ENCODE peak calls at places on chromosomes 3 and 15, in eight cellular contexts. G is spleen, Y is OCI-LY7, B is dorsolateral prefrontal cortex, D is heart right ventricle, Z is heart left ventricle, E is PC-3, U is ovary. W is an unnamed sample.

GRCh38 chr3:42906085-42906904 is at the start of gene ZNF662:
- DNase-seq in G (peak; percentile 77), Y (no peak), B (peak; percentile 60), D (peak; percentile 64), Z (peak; percentile 79), E (no peak), U (peak; percentile 71), W (no peak)

GRCh38 chr15:32671339-32672325 is 30.1 kb downstream of the SCG5 start:
- DNase-seq in G (no peak), Y (no peak), B (no peak), D (no peak), Z (no peak), E (no peak), U (no peak), W (peak; percentile 47)

GRCh38 chr3:126389112-126389791 is 5.5 kb upstream of the CFAP100 start:
- DNase-seq in G (peak; percentile 93), Y (peak; percentile 81), B (peak; percentile 92), D (peak; percentile 90), Z (peak; percentile 93), E (peak; percentile 85), U (peak; percentile 96), W (peak; percentile 60)

GRCh38 chr3:71926242-71926560 is 141.3 kb upstream of the PROK2 start:
- DNase-seq in G (no peak), Y (peak; percentile 59), B (no peak), D (no peak), Z (no peak), E (peak; percentile 74), U (no peak), W (no peak)

GRCh38 chr3:171108066-171108465 is 81.5 kb upstream of the SLC2A2 start:
- DNase-seq in G (no peak), Y (no peak), B (no peak), D (no peak), Z (no peak), E (peak; percentile 94), U (no peak), W (no peak)

GRCh38 chr15:64874131-64874530 is 32.4 kb downstream of the PLEKHO2 start:
- DNase-seq in G (no peak), Y (no peak), B (no peak), D (no peak), Z (no peak), E (no peak), U (no peak), W (no peak)

GRCh38 chr3:126459111-126459762 is 16.5 kb downstream of the ZXDC start:
- DNase-seq in G (peak; percentile 34), Y (no peak), B (no peak), D (no peak), Z (no peak), E (no peak), U (no peak), W (no peak)

GRCh38 chr15:69074011-69074842 is 59.7 kb downstream of the NOX5 start:
- DNase-seq in G (no peak), Y (no peak), B (peak; percentile 38), D (peak; percentile 69), Z (peak; percentile 79), E (peak; percentile 72), U (no peak), W (peak; percentile 39)

GRCh38 chr15:76147906-76148553 is 88.2 kb downstream of the TMEM266 start:
- DNase-seq in G (peak; percentile 88), Y (peak; percentile 65), B (no peak), D (peak; percentile 63), Z (no peak), E (peak; percentile 79), U (peak; percentile 61), W (no peak)

GRCh38 chr3:8932507-8932906 is 30.8 kb downstream of the RAD18 start:
- DNase-seq in G (no peak), Y (no peak), B (no peak), D (no peak), Z (no peak), E (no peak), U (no peak), W (no peak)

GRCh38 chr15:44435893-44436667 is 8.7 kb downstream of the CTDSPL2 start:
- DNase-seq in G (no peak), Y (no peak), B (no peak), D (no peak), Z (no peak), E (peak; percentile 62), U (no peak), W (no peak)

GRCh38 chr15:77944002-77944867 is 133.3 kb downstream of the TBC1D2B start:
- DNase-seq in G (peak; percentile 90), Y (peak; percentile 56), B (peak; percentile 77), D (peak; percentile 86), Z (peak; percentile 91), E (peak; percentile 32), U (peak; percentile 83), W (peak; percentile 78)

GRCh38 chr15:71334874-71335273 is 219.6 kb downstream of the THSD4 start:
- DNase-seq in G (no peak), Y (no peak), B (no peak), D (no peak), Z (no peak), E (no peak), U (no peak), W (no peak)

GRCh38 chr15:71337197-71337845 is 222.1 kb downstream of the THSD4 start:
- DNase-seq in G (no peak), Y (no peak), B (no peak), D (no peak), Z (no peak), E (peak; percentile 94), U (no peak), W (no peak)

GRCh38 chr15:71338251-71338650 is 223.0 kb downstream of the THSD4 start:
- DNase-seq in G (no peak), Y (no peak), B (no peak), D (no peak), Z (no peak), E (no peak), U (no peak), W (no peak)

GRCh38 chr15:71335591-71335990 is 220.3 kb downstream of the THSD4 start:
- DNase-seq in G (no peak), Y (no peak), B (no peak), D (no peak), Z (no peak), E (no peak), U (no peak), W (no peak)

GRCh38 chr15:71336671-71337070 is 221.4 kb downstream of the THSD4 start:
- DNase-seq in G (no peak), Y (no peak), B (no peak), D (no peak), Z (no peak), E (peak; percentile 49), U (no peak), W (no peak)
- H3K27ac ChIP-seq in G (no peak overlapping the region), Y (no peak overlapping the region), B (no peak overlapping the region), D (no peak overlapping the region), Z (peak overlapping the region; percentile 91), E (peak overlapping the region; percentile 91), U (no peak overlapping the region), W (no peak overlapping the region)

GRCh38 chr3:117105650-117106049 is 396.1 kb downstream of the TUSC7 start:
- DNase-seq in G (no peak), Y (no peak), B (no peak), D (no peak), Z (no peak), E (no peak), U (no peak), W (peak; percentile 53)
- H3K4me3 ChIP-seq in G (no peak overlapping the region), Y (no peak overlapping the region), B (no peak overlapping the region), D (no peak overlapping the region), Z (no peak overlapping the region), E (no peak overlapping the region), U (no peak overlapping the region), W (no peak overlapping the region)

DNA sequence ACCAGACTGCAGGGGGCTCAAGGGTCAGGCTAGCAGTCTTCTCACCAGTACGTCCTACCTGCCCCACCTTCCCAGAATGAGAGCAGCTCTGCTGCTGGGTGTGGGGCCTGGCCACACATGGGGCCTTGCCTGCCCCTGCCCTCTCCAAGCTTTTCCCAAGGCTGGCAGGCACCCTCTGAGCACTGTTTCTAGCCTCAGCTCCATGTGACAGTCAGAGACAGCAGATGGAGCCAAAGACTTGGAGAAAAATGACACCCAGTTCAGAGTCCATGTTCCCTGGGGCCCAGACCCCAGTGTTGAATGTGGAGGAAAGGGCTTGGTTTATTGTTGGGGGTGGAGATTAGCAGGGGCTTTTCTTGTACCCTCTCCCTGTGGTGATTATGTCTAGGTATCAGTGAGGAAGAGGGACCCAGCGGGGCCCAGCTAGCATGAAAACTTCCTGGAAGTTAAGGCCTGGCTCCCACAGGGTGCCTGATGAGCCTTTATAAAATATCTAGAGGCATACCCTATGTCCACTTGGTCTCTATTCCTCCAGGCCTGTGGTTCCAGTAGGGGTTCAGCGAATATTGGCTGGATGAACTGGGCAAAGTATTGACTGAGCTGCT is 153.8 kb downstream of the EEFSEC start:
- DNase-seq in G (no peak), Y (no peak), B (no peak), D (no peak), Z (no peak), E (peak; percentile 7), U (no peak), W (no peak)
- TF ChIP-seq CTCF in G (no peak), Y (no peak), B (no peak), D (peak; percentile 18), Z (peak; percentile 20), E (peak; percentile 37), U (no peak), W (peak; percentile 8)

GRCh38 chr15:99983894-99984293 is 250.7 kb upstream of the LYSMD4 start:
- DNase-seq in G (no peak), Y (no peak), B (no peak), D (no peak), Z (no peak), E (no peak), U (no peak), W (no peak)
- H3K27ac ChIP-seq in G (no peak overlapping the region), Y (no peak overlapping the region), B (no peak overlapping the region), D (peak overlapping the region; percentile 39), Z (no peak overlapping the region), E (no peak overlapping the region), U (no peak overlapping the region), W (no peak overlapping the region)

DNA sequence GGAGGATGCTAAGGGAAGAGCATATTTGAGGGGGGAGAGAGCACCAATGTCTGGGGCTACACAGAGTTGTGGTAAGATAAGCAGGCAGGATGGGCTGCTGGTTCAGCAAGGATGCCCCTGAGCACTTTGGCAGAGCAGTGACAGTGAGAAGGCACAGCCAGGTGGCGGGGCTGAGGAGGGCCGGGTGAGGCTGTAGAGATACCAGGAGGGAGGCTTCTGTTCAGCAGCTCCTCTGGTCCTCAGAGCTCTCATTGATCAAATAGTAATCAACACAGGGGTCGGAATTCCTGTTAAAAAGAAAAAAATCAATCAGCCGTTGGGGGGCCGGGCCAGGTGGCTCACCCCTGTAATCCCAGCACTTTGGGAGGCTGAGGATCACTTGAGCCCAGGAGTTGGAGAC is 11.5 kb upstream of the XIRP1 start:
- DNase-seq in G (no peak), Y (no peak), B (no peak), D (no peak), Z (no peak), E (no peak), U (no peak), W (no peak)
- H3K4me3 ChIP-seq in G (no peak overlapping the region), Y (no peak overlapping the region), B (no peak overlapping the region), D (no peak overlapping the region), Z (no peak overlapping the region), E (no peak overlapping the region), U (no peak overlapping the region), W (no peak overlapping the region)

DNA sequence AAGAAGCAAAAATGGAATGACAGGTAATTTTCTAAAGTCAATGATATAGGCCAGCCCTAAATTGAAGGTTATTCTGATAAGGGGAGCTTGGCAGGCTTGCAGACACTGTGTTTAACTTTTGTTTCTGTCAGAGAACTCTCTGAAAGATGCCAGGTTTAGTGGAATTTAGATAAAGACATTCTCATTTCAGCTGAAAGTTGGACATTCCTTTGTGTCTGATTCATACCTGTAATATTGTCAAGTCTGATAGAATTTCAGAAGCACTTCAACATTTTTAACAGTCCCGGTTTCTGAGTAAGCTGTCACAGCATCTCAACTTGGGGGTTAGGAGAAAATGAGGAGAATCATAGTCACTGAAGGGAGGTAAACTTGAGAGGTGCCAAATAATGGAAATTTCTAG is 84.0 kb downstream of the DIPK2A start:
- DNase-seq in G (no peak), Y (no peak), B (no peak), D (no peak), Z (no peak), E (peak; percentile 68), U (no peak), W (peak; percentile 27)
- TF ChIP-seq CTCF in G (no peak), Y (no peak), B (no peak), D (no peak), Z (no peak), E (no peak), U (no peak), W (no peak)

W was measured in brain microvascular endothelial cell.